ENCODE peak calls at places on chromosomes 11 and 22, in eight cellular contexts. M is hepatocyte, K is A549, P is kidney, R is lower lobe of right lung, L is fibroblast of lung, W is ovary, F is GM12878. V is an unnamed sample.

GRCh38 chr11:830295-831131 is 2.2 kb upstream of the CD151 start:
- DNase-seq in M (peak; percentile 90), K (no peak), P (peak; percentile 93), R (peak; percentile 87), L (peak; percentile 55), W (peak; percentile 83), F (no peak), V (no peak)

GRCh38 chr22:33476206-33476605 is 418.0 kb upstream of the SYN3 start:
- DNase-seq in M (peak; percentile 28), K (no peak), P (no peak), R (no peak), L (no peak), W (no peak), F (no peak), V (peak; percentile 70)

GRCh38 chr22:26986051-26986881 is 328.9 kb downstream of the MIAT start:
- DNase-seq in M (no peak), K (no peak), P (no peak), R (no peak), L (no peak), W (no peak), F (no peak), V (no peak)

GRCh38 chr11:18461909-18462308 is 6.3 kb downstream of the LDHAL6A start:
- DNase-seq in M (no peak), K (no peak), P (no peak), R (no peak), L (no peak), W (no peak), F (no peak), V (no peak)

GRCh38 chr11:44338031-44338430 is 28.1 kb upstream of the ALX4 start:
- DNase-seq in M (no peak), K (no peak), P (no peak), R (no peak), L (no peak), W (no peak), F (no peak), V (no peak)

GRCh38 chr11:75499423-75500305 is 26.1 kb downstream of the GDPD5 start:
- DNase-seq in M (no peak), K (peak; percentile 76), P (no peak), R (no peak), L (peak; percentile 93), W (peak; percentile 48), F (no peak), V (peak; percentile 70)

GRCh38 chr22:23178512-23179254 is 1.6 kb upstream of the BCR start:
- DNase-seq in M (peak; percentile 85), K (peak; percentile 63), P (peak; percentile 83), R (peak; percentile 75), L (peak; percentile 56), W (peak; percentile 83), F (no peak), V (peak; percentile 58)

GRCh38 chr11:57432714-57433163 is 5.8 kb upstream of the SLC43A3 start:
- DNase-seq in M (peak; percentile 59), K (no peak), P (no peak), R (peak; percentile 61), L (peak; percentile 92), W (no peak), F (no peak), V (peak; percentile 33)

GRCh38 chr11:20873054-20873453 is 203.7 kb downstream of the NELL1 start:
- DNase-seq in M (peak; percentile 73), K (peak; percentile 10), P (no peak), R (no peak), L (no peak), W (no peak), F (no peak), V (no peak)

GRCh38 chr22:46984751-46985506 is 222.5 kb downstream of the TBC1D22A start:
- DNase-seq in M (no peak), K (no peak), P (peak; percentile 66), R (no peak), L (peak; percentile 62), W (no peak), F (no peak), V (peak; percentile 18)

GRCh38 chr22:19174106-19175025 is 4.2 kb downstream of the SLC25A1 start:
- DNase-seq in M (peak; percentile 30), K (no peak), P (peak; percentile 83), R (no peak), L (peak; percentile 58), W (no peak), F (peak; percentile 15), V (peak; percentile 63)

GRCh38 chr11:97738751-97739150 is 1282.0 kb upstream of the CNTN5 start:
- DNase-seq in M (no peak), K (no peak), P (no peak), R (no peak), L (no peak), W (no peak), F (no peak), V (no peak)
- H3K9me3 ChIP-seq in M (no peaks in the 10 kb centered on the region), K (no peaks in the 10 kb centered on the region), P (peaks cover 3% of the 10 kb centered on the region), R (peaks cover 6% of the 10 kb centered on the region), L (no peaks in the 10 kb centered on the region), W (no peaks in the 10 kb centered on the region), F (peaks cover 2% of the 10 kb centered on the region), V (no peaks in the 10 kb centered on the region)

DNA sequence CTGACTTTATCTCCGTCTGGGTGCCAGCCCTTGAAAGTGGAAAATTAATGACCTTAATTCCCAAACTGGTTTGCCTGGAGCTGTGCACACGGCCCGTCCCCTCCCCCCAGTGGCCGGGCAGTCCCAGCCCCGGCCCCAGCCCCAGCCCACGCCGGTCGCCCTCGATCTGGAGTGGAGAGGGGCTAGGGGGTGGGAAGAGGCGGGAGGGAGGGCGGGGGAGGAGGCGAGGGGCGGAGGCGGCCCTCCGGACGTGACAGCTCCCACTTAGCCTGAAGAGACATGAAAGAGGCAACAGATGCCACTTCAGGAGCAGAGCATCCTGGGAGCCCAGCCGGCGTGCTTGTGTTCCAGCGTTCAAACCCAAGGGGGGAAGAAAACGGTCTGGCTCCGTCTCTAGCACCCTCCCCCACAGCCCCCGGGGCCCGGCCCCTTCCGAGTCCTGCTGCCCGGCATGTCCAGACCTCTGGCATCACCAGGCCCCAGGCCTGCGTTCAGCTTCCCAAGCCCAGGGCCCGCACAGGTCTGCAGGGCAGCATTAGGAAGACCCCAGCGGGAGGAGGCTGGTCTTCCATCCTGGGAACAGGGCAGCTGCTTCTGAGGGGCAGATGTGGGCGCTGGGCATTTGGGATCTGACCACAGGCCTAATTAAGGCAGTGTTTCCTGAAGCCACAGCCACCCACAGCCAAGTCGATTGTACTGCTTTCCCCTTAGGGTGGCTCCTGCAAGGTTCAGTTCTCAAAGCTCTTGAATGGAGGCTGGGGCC is 20.0 kb upstream of the LMO1 start:
- DNase-seq in M (peak; percentile 36), K (no peak), P (no peak), R (peak; percentile 36), L (no peak), W (no peak), F (no peak), V (no peak)
- H3K4me3 ChIP-seq in M (no peak overlapping the region), K (no peak overlapping the region), P (no peak overlapping the region), R (peak overlapping the region; percentile 41), L (no peak overlapping the region), W (no peak overlapping the region), F (no peak overlapping the region), V (no peak overlapping the region)

GRCh38 chr22:48100685-48101417 is 1338.4 kb downstream of the TBC1D22A start:
- DNase-seq in M (no peak), K (no peak), P (no peak), R (no peak), L (no peak), W (no peak), F (no peak), V (peak; percentile 22)
- H3K9me3 ChIP-seq in M (no peaks in the 10 kb centered on the region), K (no peaks in the 10 kb centered on the region), P (no peaks in the 10 kb centered on the region), R (no peaks in the 10 kb centered on the region), L (no peaks in the 10 kb centered on the region), W (no peaks in the 10 kb centered on the region), F (peaks cover 3% of the 10 kb centered on the region), V (no peaks in the 10 kb centered on the region)

GRCh38 chr11:72589802-72590761 is 84.1 kb downstream of the PDE2A start:
- DNase-seq in M (peak; percentile 71), K (peak; percentile 92), P (peak; percentile 77), R (no peak), L (peak; percentile 13), W (peak; percentile 44), F (no peak), V (no peak)
- H3K4me3 ChIP-seq in M (no peak overlapping the region), K (peak overlapping the region; percentile 57), P (no peak overlapping the region), R (peak overlapping the region; percentile 38), L (no peak overlapping the region), W (no peak overlapping the region), F (no peak overlapping the region), V (no peak overlapping the region)

V was measured in SJSA1.